ENCODE peak calls at places on chromosomes 7 and 10, in five cellular contexts. H is IMR-90, I is right lobe of liver, S is A549, P is prostate gland. T is an unnamed sample. For H3K4me1, the result is how much of the 10 kb centered on the place peaks cover.

GRCh38 chr10:118754132-118754555 is 626 bp downstream of the CACUL1 start:
- DNase-seq in H (no peak), I (peak), S (no peak), P (peak), T (peak)

GRCh38 chr7:48183370-48183743 is 12.1 kb downstream of the ABCA13 start:
- DNase-seq in H (no peak), I (no peak), S (no peak), P (no peak), T (no peak)

GRCh38 chr10:100812978-100813377 is 67.6 kb downstream of the PAX2 start:
- DNase-seq in H (no peak), I (no peak), S (peak), P (no peak), T (no peak)

GRCh38 chr7:148729984-148730733 is 31.5 kb downstream of the CUL1 start:
- DNase-seq in H (peak), I (no peak), S (no peak), P (no peak), T (no peak)

GRCh38 chr7:461453-462172 is 58.0 kb downstream of the PDGFA start:
- DNase-seq in H (no peak), I (peak), S (no peak), P (no peak), T (peak)

GRCh38 chr7:72335561-72336381 is 76.4 kb downstream of the CALN1 start:
- DNase-seq in H (no peak), I (no peak), S (no peak), P (no peak), T (no peak)

GRCh38 chr7:32602470-32602869 is 107.2 kb downstream of the AVL9 start:
- DNase-seq in H (no peak), I (no peak), S (no peak), P (no peak), T (no peak)

GRCh38 chr10:21144047-21144446 is 246.9 kb upstream of the NEBL start:
- DNase-seq in H (no peak), I (no peak), S (no peak), P (peak), T (no peak)

GRCh38 chr7:114419441-114420107 is 5.0 kb downstream of the FOXP2 start:
- DNase-seq in H (peak), I (no peak), S (no peak), P (no peak), T (no peak)

GRCh38 chr10:93871805-93872204 is 22.0 kb upstream of the SLC35G1 start:
- DNase-seq in H (no peak), I (no peak), S (no peak), P (no peak), T (no peak)

GRCh38 chr7:20776214-20776875 is 10.3 kb downstream of the SP8 start:
- DNase-seq in H (no peak), I (no peak), S (no peak), P (no peak), T (no peak)

GRCh38 chr7:136134503-136134902 is 157.3 kb upstream of the MTPN start:
- DNase-seq in H (peak), I (no peak), S (peak), P (no peak), T (no peak)

GRCh38 chr7:29204491-29205281 is 10.1 kb downstream of the CHN2 start:
- DNase-seq in H (no peak), I (no peak), S (no peak), P (no peak), T (no peak)

GRCh38 chr7:105808703-105809590 is 67.5 kb downstream of the ATXN7L1 start:
- DNase-seq in H (peak), I (no peak), S (peak), P (no peak), T (no peak)

GRCh38 chr7:151101621-151102396 is 15.5 kb downstream of the AGAP3 start:
- DNase-seq in H (no peak), I (no peak), S (no peak), P (no peak), T (no peak)

GRCh38 chr7:51620690-51621089 is 304.1 kb upstream of the COBL start:
- DNase-seq in H (no peak), I (no peak), S (peak), P (no peak), T (no peak)

GRCh38 chr10:5492929-5493576 is 6.3 kb downstream of the CALML5 start:
- DNase-seq in H (no peak), I (no peak), S (no peak), P (no peak), T (no peak)

GRCh38 chr7:131625817-131626372 is 69.5 kb upstream of the PODXL start:
- DNase-seq in H (peak), I (no peak), S (peak), P (no peak), T (no peak)

GRCh38 chr7:139505563-139505962 is 17.9 kb upstream of the CLEC2L start:
- DNase-seq in H (no peak), I (no peak), S (peak), P (no peak), T (no peak)

GRCh38 chr10:10092581-10092980 is 925.1 kb upstream of the CELF2 start:
- DNase-seq in H (peak), I (no peak), S (no peak), P (no peak), T (peak)

GRCh38 chr10:70980687-70981086 is 92.3 kb upstream of the PCBD1 start:
- DNase-seq in H (no peak), I (no peak), S (no peak), P (no peak), T (no peak)

GRCh38 chr10:29649561-29650551 is 15.1 kb upstream of the SVIL start:
- DNase-seq in H (peak), I (no peak), S (no peak), P (no peak), T (no peak)

GRCh38 chr10:29647483-29647882 is 12.7 kb upstream of the SVIL start:
- DNase-seq in H (no peak), I (no peak), S (no peak), P (no peak), T (no peak)

GRCh38 chr10:29648983-29649268 is 14.2 kb upstream of the SVIL start:
- DNase-seq in H (peak), I (no peak), S (peak), P (no peak), T (no peak)

GRCh38 chr10:29646960-29647431 is 12.2 kb upstream of the SVIL start:
- DNase-seq in H (peak), I (no peak), S (no peak), P (no peak), T (peak)

GRCh38 chr10:29648114-29648982 is 13.6 kb upstream of the SVIL start:
- DNase-seq in H (peak), I (no peak), S (no peak), P (no peak), T (no peak)
- H3K27ac ChIP-seq in H (no peak), I (peak), S (peak), P (peak), T (peak)

GRCh38 chr10:104351919-104352318 is 1.7 kb upstream of the CFAP58 start:
- DNase-seq in H (no peak), I (no peak), S (no peak), P (no peak), T (no peak)

GRCh38 chr10:104349623-104350142 is 4.0 kb upstream of the CFAP58 start:
- DNase-seq in H (peak), I (no peak), S (peak), P (peak), T (no peak)

GRCh38 chr10:104351067-104351681 is 2.5 kb upstream of the CFAP58 start:
- DNase-seq in H (peak), I (no peak), S (no peak), P (no peak), T (no peak)

GRCh38 chr10:104350146-104350635 is 3.4 kb upstream of the CFAP58 start:
- DNase-seq in H (peak), I (no peak), S (peak), P (peak), T (no peak)

GRCh38 chr10:104353325-104354048 is at the start of gene CFAP58:
- DNase-seq in H (peak), I (peak), S (peak), P (peak), T (peak)
- TF ChIP-seq POLR2A in H (no peak), I (peak), S (peak), P (peak), T (no peak)

GRCh38 chr10:14528450-14528849 is 197.7 kb upstream of the FRMD4A start:
- DNase-seq in H (no peak), I (no peak), S (no peak), P (no peak), T (no peak)
- H3K4me1 ChIP-seq in H (under half), I (under half), S (half or more), P (under half), T (under half)

DNA sequence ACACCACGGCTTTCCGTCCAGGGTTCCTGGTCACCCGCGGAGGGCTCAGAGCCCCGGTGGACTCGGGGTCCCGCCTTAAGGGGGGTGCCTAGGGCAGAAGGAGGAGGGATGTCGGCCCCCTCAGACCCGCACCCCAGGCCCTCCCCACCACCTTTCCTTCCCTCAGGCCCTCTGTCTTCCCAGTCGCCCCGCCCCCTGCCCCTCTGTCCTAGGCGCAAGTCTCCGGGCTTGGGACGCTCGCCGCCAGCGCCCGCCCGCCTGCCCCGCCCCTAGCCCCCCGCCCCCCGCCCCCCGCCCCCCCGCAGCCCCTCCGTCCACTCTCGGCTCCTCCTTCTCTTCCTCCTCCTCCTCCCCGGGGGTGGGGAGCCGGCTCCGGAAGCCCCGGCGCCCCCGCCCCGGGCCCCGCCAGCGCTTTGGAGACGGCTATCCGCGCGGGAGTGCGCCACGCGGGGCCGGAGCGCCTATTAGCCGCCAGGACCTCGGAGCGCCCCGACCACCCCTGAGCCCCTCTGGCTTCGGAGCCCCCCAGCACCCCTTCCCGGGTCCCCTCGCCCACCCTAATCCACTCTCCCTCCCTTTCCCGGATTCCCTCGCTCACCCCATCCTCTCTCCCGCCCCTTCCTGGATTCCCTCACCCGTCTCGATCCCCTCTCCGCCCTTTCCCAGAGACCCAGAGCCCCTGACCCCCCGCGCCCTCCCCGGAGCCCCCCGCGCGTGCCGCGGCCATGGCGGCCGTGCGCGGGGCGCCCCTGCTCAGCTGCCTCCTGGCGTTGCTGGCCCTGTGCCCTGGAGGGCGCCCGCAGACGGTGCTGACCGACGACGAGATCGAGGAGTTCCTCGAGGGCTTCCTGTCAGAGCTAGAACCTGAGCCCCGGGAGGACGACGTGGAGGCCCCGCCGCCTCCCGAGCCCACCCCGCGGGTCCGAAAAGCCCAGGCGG is at the start of gene AEBP1:
- DNase-seq in H (no peak), I (peak), S (no peak), P (no peak), T (no peak)
- H3K27ac ChIP-seq in H (no peak), I (peak), S (peak), P (peak), T (peak)

GRCh38 chr7:152465118-152465387 is 29.2 kb upstream of the KMT2C start:
- DNase-seq in H (no peak), I (no peak), S (no peak), P (no peak), T (no peak)

GRCh38 chr7:152463714-152464311 is 28.0 kb upstream of the KMT2C start:
- DNase-seq in H (peak), I (peak), S (peak), P (peak), T (peak)

GRCh38 chr7:152459724-152460251 is 24.0 kb upstream of the KMT2C start:
- DNase-seq in H (peak), I (no peak), S (no peak), P (no peak), T (peak)

GRCh38 chr7:152464312-152465117 is 28.7 kb upstream of the KMT2C start:
- DNase-seq in H (peak), I (peak), S (peak), P (peak), T (peak)

GRCh38 chr7:152462995-152463713 is 27.4 kb upstream of the KMT2C start:
- DNase-seq in H (peak), I (no peak), S (no peak), P (no peak), T (no peak)
- TF ChIP-seq POLR2A in H (no peak), I (peak), S (peak), P (peak), T (peak)

GRCh38 chr10:86411852-86412550 is 45.4 kb upstream of the GRID1 start:
- DNase-seq in H (no peak), I (no peak), S (no peak), P (no peak), T (no peak)

GRCh38 chr10:86415099-86415498 is 48.5 kb upstream of the GRID1 start:
- DNase-seq in H (no peak), I (no peak), S (no peak), P (no peak), T (no peak)

GRCh38 chr10:86419101-86419500 is 52.5 kb upstream of the GRID1 start:
- DNase-seq in H (no peak), I (no peak), S (no peak), P (no peak), T (no peak)

GRCh38 chr10:86413046-86413728 is 46.6 kb upstream of the GRID1 start:
- DNase-seq in H (peak), I (no peak), S (no peak), P (no peak), T (no peak)

GRCh38 chr10:86415583-86415982 is 49.0 kb upstream of the GRID1 start:
- DNase-seq in H (no peak), I (no peak), S (no peak), P (no peak), T (no peak)
- H3K4me1 ChIP-seq in H (under half), I (under half), S (under half), P (under half), T (half or more)

GRCh38 chr7:116236020-116236630 is 25.8 kb downstream of the TES start:
- DNase-seq in H (peak), I (no peak), S (peak), P (peak), T (peak)
- H3K27ac ChIP-seq in H (no peak), I (no peak), S (no peak), P (no peak), T (no peak)

DNA sequence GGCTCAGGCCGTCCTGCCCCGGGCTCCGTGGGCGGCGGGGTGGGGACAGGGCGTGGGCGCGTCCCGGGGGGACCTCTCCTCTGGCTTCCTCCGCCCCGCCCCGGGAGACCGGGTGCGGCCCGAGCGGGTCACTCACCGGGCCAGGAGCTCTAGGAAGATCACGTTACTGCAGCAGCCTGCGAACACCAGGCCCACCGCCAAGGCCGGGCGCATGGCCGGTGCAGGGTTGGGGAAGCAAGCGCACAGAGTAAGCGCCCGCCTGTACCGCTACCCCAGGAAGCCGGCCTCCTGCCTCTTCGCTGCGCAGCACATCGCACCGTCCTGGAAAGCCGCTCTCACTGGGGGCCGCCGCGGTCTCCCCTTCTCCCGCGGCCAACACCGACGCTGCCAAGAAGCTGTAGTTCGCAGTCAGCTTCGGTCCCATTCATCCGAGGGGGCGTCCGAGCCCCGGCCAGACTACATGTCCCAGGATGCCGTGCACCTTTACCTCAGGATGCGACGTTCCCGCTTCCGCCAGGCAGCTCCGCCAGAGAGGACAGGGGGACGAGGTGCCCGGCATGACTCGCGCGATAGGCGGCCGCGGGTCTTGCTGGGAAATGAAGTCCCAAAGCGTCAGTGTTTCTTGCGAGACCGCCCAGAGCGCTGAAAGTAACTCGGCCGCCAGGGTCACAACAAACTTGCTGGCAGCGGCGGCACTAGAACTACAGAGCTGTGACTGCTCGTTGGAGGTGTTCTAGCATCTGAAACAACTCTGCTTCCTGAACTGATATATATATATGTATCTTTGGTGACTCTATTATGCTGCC is at the start of gene SLC35B4:
- DNase-seq in H (peak), I (peak), S (peak), P (peak), T (peak)
- TF ChIP-seq POLR2A in H (no peak), I (peak), S (peak), P (no peak), T (peak)

T was measured in body of pancreas.